ENCODE peak calls at places on chromosome 19, in six cellular contexts. W, H, R, J, P and D are unnamed samples.

GRCh38 chr19:19429361-19429760 is 23.9 kb downstream of the GATAD2A start:
- DNase-seq in W (no peak), H (no peak), R (no peak), J (no peak), P (no peak), D (no peak)

GRCh38 chr19:10086904-10087256 is 763 bp downstream of the SHFL start:
- DNase-seq in W (no peak), H (no peak), R (no peak), J (peak), P (no peak), D (no peak)

GRCh38 chr19:46365561-46365960 is 18.7 kb downstream of the PPP5C start:
- DNase-seq in W (no peak), H (no peak), R (no peak), J (no peak), P (no peak), D (no peak)

GRCh38 chr19:31340059-31341025 is 8.9 kb downstream of the TSHZ3 start:
- DNase-seq in W (no peak), H (no peak), R (no peak), J (no peak), P (no peak), D (no peak)

GRCh38 chr19:28727835-28728159 is 485.2 kb downstream of the UQCRFS1 start:
- DNase-seq in W (no peak), H (no peak), R (no peak), J (no peak), P (no peak), D (no peak)

GRCh38 chr19:2716275-2716650 is 4.9 kb downstream of the DIRAS1 start:
- DNase-seq in W (no peak), H (no peak), R (no peak), J (no peak), P (no peak), D (no peak)

GRCh38 chr19:4633140-4633967 is 6.0 kb upstream of the TNFAIP8L1 start:
- DNase-seq in W (peak), H (peak), R (peak), J (no peak), P (no peak), D (no peak)

GRCh38 chr19:15551183-15552004 is 43.1 kb downstream of the CYP4F22 start:
- DNase-seq in W (peak), H (no peak), R (no peak), J (peak), P (peak), D (peak)

GRCh38 chr19:12938054-12938535 is 314 bp upstream of the CALR start:
- DNase-seq in W (peak), H (peak), R (peak), J (peak), P (peak), D (peak)